ENCODE peak calls at places on chromosomes 12 and 14, in six cellular contexts. F, K, S, G, M and W are unnamed samples.
A peak's percentile ranks its signal among the peaks of the same experiment; 100 is the strongest.

GRCh38 chr12:92871121-92871520 is 58.0 kb downstream of the EEA1 start:
- DNase-seq in F (no peak), K (no peak), S (no peak), G (no peak), M (no peak), W (no peak)

GRCh38 chr12:64701283-64701682 is 57.9 kb downstream of the GNS start:
- DNase-seq in F (no peak), K (no peak), S (no peak), G (no peak), M (no peak), W (no peak)

GRCh38 chr12:48861111-48861510 is 4.6 kb downstream of the RND1 start:
- DNase-seq in F (no peak), K (no peak), S (no peak), G (peak; percentile 50), M (no peak), W (no peak)

GRCh38 chr12:62123721-62124203 is 136.4 kb upstream of the USP15 start:
- DNase-seq in F (peak; percentile 33), K (no peak), S (peak; percentile 48), G (peak; percentile 38), M (no peak), W (no peak)

GRCh38 chr14:74979029-74979428 is 23.6 kb upstream of the PGF start:
- DNase-seq in F (no peak), K (no peak), S (peak; percentile 9), G (no peak), M (no peak), W (no peak)

GRCh38 chr12:92079054-92079385 is 66.6 kb downstream of the BTG1 start:
- DNase-seq in F (no peak), K (no peak), S (no peak), G (peak; percentile 36), M (no peak), W (no peak)

GRCh38 chr14:95667251-95667693 is 19.0 kb upstream of the TCL1B start:
- DNase-seq in F (no peak), K (no peak), S (no peak), G (no peak), M (no peak), W (no peak)

GRCh38 chr12:102026728-102027127 is 35.1 kb downstream of the WASHC3 start:
- DNase-seq in F (no peak), K (no peak), S (no peak), G (no peak), M (no peak), W (no peak)

GRCh38 chr12:114396869-114397719 is 8.8 kb downstream of the TBX5 start:
- DNase-seq in F (no peak), K (no peak), S (no peak), G (no peak), M (no peak), W (no peak)

GRCh38 chr12:116490481-116490880 is 68.7 kb upstream of the MAP1LC3B2 start:
- DNase-seq in F (no peak), K (no peak), S (no peak), G (peak; percentile 59), M (no peak), W (no peak)

GRCh38 chr14:90193925-90194324 is 62.4 kb upstream of the PSMC1 start:
- DNase-seq in F (no peak), K (no peak), S (no peak), G (no peak), M (peak; percentile 18), W (no peak)

GRCh38 chr12:79055926-79056674 is 191.5 kb downstream of the SYT1 start:
- DNase-seq in F (no peak), K (no peak), S (no peak), G (peak; percentile 82), M (no peak), W (no peak)

GRCh38 chr14:106013879-106014376 is 487.5 kb downstream of the TMEM121 start:
- DNase-seq in F (no peak), K (no peak), S (no peak), G (no peak), M (no peak), W (no peak)

GRCh38 chr12:113402586-113403260 is 964 bp downstream of the SDS start:
- DNase-seq in F (no peak), K (no peak), S (no peak), G (no peak), M (no peak), W (no peak)

GRCh38 chr14:91261115-91261514 is 16.6 kb upstream of the GPR68 start:
- DNase-seq in F (no peak), K (no peak), S (no peak), G (no peak), M (no peak), W (no peak)

GRCh38 chr14:36555998-36556743 is 26.2 kb downstream of the NKX2-8 start:
- DNase-seq in F (no peak), K (no peak), S (no peak), G (no peak), M (no peak), W (no peak)

GRCh38 chr14:104119119-104119699 is 19.2 kb upstream of the KIF26A start:
- DNase-seq in F (no peak), K (no peak), S (no peak), G (no peak), M (peak; percentile 18), W (peak; percentile 49)

GRCh38 chr14:92487513-92488133 is 26.0 kb upstream of the RIN3 start:
- DNase-seq in F (no peak), K (no peak), S (peak; percentile 7), G (no peak), M (peak; percentile 14), W (no peak)

GRCh38 chr12:124387510-124387855 is 92.6 kb downstream of the RFLNA start:
- DNase-seq in F (no peak), K (peak; percentile 75), S (no peak), G (no peak), M (no peak), W (no peak)

GRCh38 chr12:114692558-114693531 is 8.9 kb upstream of the TBX3 start:
- DNase-seq in F (no peak), K (no peak), S (no peak), G (peak; percentile 33), M (no peak), W (no peak)

GRCh38 chr12:105569886-105570285 is 239.4 kb downstream of the C12orf75 start:
- DNase-seq in F (no peak), K (no peak), S (no peak), G (no peak), M (no peak), W (no peak)
- TF ChIP-seq CTCF in F (no peak), K (no peak), S (no peak), G (no peak), M (no peak), W (no peak)

GRCh38 chr12:6279631-6280030 is 30.9 kb upstream of the PLEKHG6 start:
- DNase-seq in F (no peak), K (peak; percentile 50), S (no peak), G (no peak), M (no peak), W (no peak)

GRCh38 chr12:6278439-6279255 is 31.8 kb upstream of the PLEKHG6 start:
- DNase-seq in F (peak; percentile 86), K (peak; percentile 92), S (peak; percentile 81), G (peak; percentile 93), M (peak; percentile 89), W (peak; percentile 88)

GRCh38 chr12:6276936-6277615 is 33.4 kb upstream of the PLEKHG6 start:
- DNase-seq in F (no peak), K (peak; percentile 43), S (no peak), G (peak; percentile 77), M (peak; percentile 60), W (peak; percentile 28)

GRCh38 chr12:6279256-6279628 is 31.2 kb upstream of the PLEKHG6 start:
- DNase-seq in F (no peak), K (peak; percentile 38), S (no peak), G (no peak), M (no peak), W (no peak)

GRCh38 chr12:6277982-6278438 is 32.5 kb upstream of the PLEKHG6 start:
- DNase-seq in F (no peak), K (peak; percentile 83), S (peak; percentile 44), G (peak; percentile 85), M (peak; percentile 71), W (peak; percentile 81)
- H3K4me1 ChIP-seq in F (peaks cover 8% of the 10 kb centered on the region), K (peaks cover 53% of the 10 kb centered on the region), S (peaks cover 25% of the 10 kb centered on the region), G (peaks cover 65% of the 10 kb centered on the region), M (peaks cover 16% of the 10 kb centered on the region), W (peaks cover 27% of the 10 kb centered on the region)

GRCh38 chr14:102530828-102531478 is 21.4 kb upstream of the ANKRD9 start:
- DNase-seq in F (no peak), K (no peak), S (no peak), G (no peak), M (no peak), W (no peak)

GRCh38 chr14:102528441-102529170 is 19.0 kb upstream of the ANKRD9 start:
- DNase-seq in F (no peak), K (no peak), S (no peak), G (no peak), M (no peak), W (no peak)

GRCh38 chr14:102524451-102525212 is 15.1 kb upstream of the ANKRD9 start:
- DNase-seq in F (peak; percentile 97), K (peak; percentile 99), S (peak; percentile 99), G (peak; percentile 98), M (peak; percentile 100), W (peak; percentile 99)

GRCh38 chr14:102525213-102526143 is 15.9 kb upstream of the ANKRD9 start:
- DNase-seq in F (no peak), K (no peak), S (peak; percentile 58), G (peak; percentile 71), M (peak; percentile 70), W (no peak)

GRCh38 chr14:102527255-102528232 is 18.0 kb upstream of the ANKRD9 start:
- DNase-seq in F (no peak), K (no peak), S (no peak), G (peak; percentile 94), M (peak; percentile 83), W (peak; percentile 65)
- H3K27ac ChIP-seq in F (no peak overlapping the region), K (peak overlapping the region; percentile 27), S (no peak overlapping the region), G (peak overlapping the region; percentile 91), M (peak overlapping the region; percentile 68), W (peak overlapping the region; percentile 39)

DNA sequence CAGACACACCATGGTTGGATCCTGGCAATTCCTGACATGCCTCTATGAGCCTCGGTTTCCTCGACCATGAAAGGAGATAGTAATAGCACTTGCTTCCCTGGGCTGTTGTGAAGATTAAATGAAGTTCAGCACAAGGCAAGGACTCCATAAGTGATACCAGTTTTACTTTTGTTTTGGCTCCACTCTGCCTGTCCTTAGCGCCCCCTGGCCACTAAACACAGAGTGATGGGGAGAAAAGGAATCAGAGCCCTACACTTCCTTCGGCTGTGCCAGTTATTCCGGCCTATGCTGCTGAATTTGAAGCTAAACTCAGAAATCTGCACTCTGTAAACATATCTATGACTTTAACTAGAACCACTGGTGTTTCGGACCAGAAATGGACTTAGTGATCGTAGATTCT is 173.8 kb downstream of the C12orf75 start:
- DNase-seq in F (no peak), K (no peak), S (no peak), G (no peak), M (no peak), W (no peak)
- TF ChIP-seq CTCF in F (no peak), K (no peak), S (no peak), G (no peak), M (no peak), W (no peak)